ENCODE peak calls at places on chromosomes 4 and X, in six cellular contexts. B, L, Q, E, I and N are unnamed samples. For H3K4me1, the result is how much of the 10 kb centered on the place peaks cover.

GRCh38 chr4:109321232-109321631 is 18.8 kb upstream of the COL25A1 start:
- DNase-seq in B (no peak), L (no peak), Q (no peak), E (no peak), I (no peak), N (no peak)

GRCh38 chr4:56505269-56506109 is at the start of gene ARL9:
- DNase-seq in B (peak), L (peak), Q (peak), E (peak), I (peak), N (no peak)

GRCh38 chr4:105306158-105306781 is 159.6 kb downstream of the TET2 start:
- DNase-seq in B (no peak), L (no peak), Q (no peak), E (no peak), I (no peak), N (no peak)

GRCh38 chrX:31136144-31136572 is 64.3 kb upstream of the FTHL17 start:
- DNase-seq in B (no peak), L (no peak), Q (no peak), E (no peak), I (no peak), N (no peak)

GRCh38 chr4:71062436-71062835 is 69.0 kb downstream of the DCK start:
- DNase-seq in B (no peak), L (no peak), Q (no peak), E (no peak), I (no peak), N (no peak)

GRCh38 chr4:169070071-169070894 is 60.2 kb upstream of the CBR4 start:
- DNase-seq in B (peak), L (peak), Q (peak), E (no peak), I (peak), N (no peak)

GRCh38 chr4:76950846-76951321 is 1.3 kb downstream of the SEPTIN11 start:
- DNase-seq in B (peak), L (no peak), Q (no peak), E (no peak), I (no peak), N (no peak)

GRCh38 chrX:22345884-22346283 is 73.2 kb downstream of the CBLL2 start:
- DNase-seq in B (no peak), L (no peak), Q (no peak), E (no peak), I (no peak), N (no peak)

GRCh38 chrX:10230222-10230621 is 73.4 kb downstream of the CLCN4 start:
- DNase-seq in B (no peak), L (no peak), Q (no peak), E (no peak), I (no peak), N (no peak)

GRCh38 chrX:31213941-31214340 is 142.1 kb upstream of the FTHL17 start:
- DNase-seq in B (no peak), L (peak), Q (peak), E (no peak), I (no peak), N (no peak)

GRCh38 chrX:23504895-23505294 is 162.4 kb upstream of the PRDX4 start:
- DNase-seq in B (no peak), L (no peak), Q (no peak), E (no peak), I (no peak), N (no peak)

GRCh38 chr4:110190249-110190648 is 8.2 kb downstream of the ELOVL6 start:
- DNase-seq in B (no peak), L (no peak), Q (no peak), E (no peak), I (no peak), N (no peak)

GRCh38 chr4:110823251-110823650 is 200.4 kb upstream of the PITX2 start:
- DNase-seq in B (no peak), L (no peak), Q (no peak), E (no peak), I (no peak), N (no peak)

GRCh38 chr4:126890994-126891393 is 741.8 kb upstream of the INTU start:
- DNase-seq in B (no peak), L (no peak), Q (no peak), E (no peak), I (no peak), N (no peak)

GRCh38 chrX:37815366-37815765 is 32.0 kb downstream of the DYNLT3 start:
- DNase-seq in B (no peak), L (no peak), Q (no peak), E (no peak), I (no peak), N (no peak)
- H3K4me1 ChIP-seq in B (under half), L (under half), Q (under half), E (under half), I (under half), N (under half)

DNA sequence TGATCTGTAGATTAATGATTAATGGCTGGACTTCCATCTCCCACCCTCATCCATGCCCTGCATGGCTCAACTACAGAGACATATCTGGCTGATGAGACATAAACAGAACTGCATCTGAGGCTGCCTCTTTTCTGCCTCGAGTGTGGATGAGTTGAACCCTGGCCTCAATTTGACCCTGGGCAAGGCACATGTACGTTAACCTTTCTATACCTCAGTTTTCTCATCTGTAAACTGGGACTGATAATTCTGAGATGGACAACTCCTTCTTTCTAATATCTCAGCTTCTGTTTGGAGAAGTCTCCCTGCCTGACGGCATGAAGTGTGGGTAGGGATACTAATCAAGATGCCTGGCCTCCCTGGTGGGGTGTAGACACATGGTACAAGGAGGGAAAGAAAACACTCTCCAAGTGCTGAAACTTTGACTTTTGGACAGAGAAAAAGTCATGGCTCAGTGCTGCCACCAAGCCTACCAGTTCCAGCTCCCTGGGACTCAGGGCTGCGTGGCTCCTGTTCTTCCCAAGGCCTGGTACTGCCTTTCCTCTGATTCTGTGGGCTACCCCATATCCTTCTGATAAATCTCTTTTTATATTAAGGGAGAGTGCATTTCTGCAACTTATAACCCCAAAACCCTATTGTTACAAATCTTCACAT is 64.4 kb downstream of the HAUS3 start:
- DNase-seq in B (no peak), L (no peak), Q (no peak), E (no peak), I (no peak), N (no peak)
- TF ChIP-seq CTCF in B (no peak), L (no peak), Q (no peak), E (no peak), I (no peak), N (no peak)

GRCh38 chr4:88823058-88823919 is 125.7 kb upstream of the NAP1L5 start:
- DNase-seq in B (peak), L (peak), Q (peak), E (peak), I (peak), N (peak)
- H3K4me1 ChIP-seq in B (under half), L (under half), Q (under half), E (under half), I (under half), N (under half)

DNA sequence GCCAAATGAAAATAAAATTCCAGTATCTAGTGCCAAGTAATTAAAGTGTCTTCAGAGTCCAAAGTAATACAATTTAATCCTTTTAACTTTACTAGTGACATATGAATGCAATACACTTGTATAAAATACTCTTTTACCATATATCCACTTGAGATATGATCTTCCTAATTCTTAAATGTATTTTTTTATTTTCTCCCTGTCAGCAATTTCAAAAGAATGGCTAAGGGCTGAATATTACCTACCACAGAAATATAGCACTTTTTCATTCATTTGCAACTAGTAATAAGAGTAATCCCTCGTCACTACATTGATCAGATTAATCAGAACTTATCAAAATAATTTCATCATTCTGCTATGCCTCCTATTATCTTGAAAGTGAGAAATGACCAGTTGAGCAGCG is 10.1 kb upstream of the TBX22 start:
- DNase-seq in B (no peak), L (no peak), Q (no peak), E (no peak), I (no peak), N (no peak)
- TF ChIP-seq CTCF in B (no peak), L (no peak), Q (no peak), E (no peak), I (no peak), N (no peak)

GRCh38 chr4:39970559-39971270 is 7.0 kb downstream of the PDS5A start:
- DNase-seq in B (no peak), L (no peak), Q (peak), E (no peak), I (no peak), N (no peak)
- H3K4me1 ChIP-seq in B (under half), L (under half), Q (under half), E (under half), I (under half), N (half or more)

GRCh38 chrX:110440016-110440805 is 81.6 kb downstream of the RTL9 start:
- DNase-seq in B (no peak), L (no peak), Q (no peak), E (no peak), I (no peak), N (no peak)

GRCh38 chrX:110448459-110448858 is 89.8 kb downstream of the RTL9 start:
- DNase-seq in B (no peak), L (no peak), Q (no peak), E (no peak), I (no peak), N (no peak)

GRCh38 chrX:110444996-110445395 is 86.3 kb downstream of the RTL9 start:
- DNase-seq in B (no peak), L (no peak), Q (no peak), E (no peak), I (no peak), N (no peak)

GRCh38 chrX:110437686-110438085 is 79.0 kb downstream of the RTL9 start:
- DNase-seq in B (no peak), L (no peak), Q (no peak), E (no peak), I (no peak), N (no peak)

DNA sequence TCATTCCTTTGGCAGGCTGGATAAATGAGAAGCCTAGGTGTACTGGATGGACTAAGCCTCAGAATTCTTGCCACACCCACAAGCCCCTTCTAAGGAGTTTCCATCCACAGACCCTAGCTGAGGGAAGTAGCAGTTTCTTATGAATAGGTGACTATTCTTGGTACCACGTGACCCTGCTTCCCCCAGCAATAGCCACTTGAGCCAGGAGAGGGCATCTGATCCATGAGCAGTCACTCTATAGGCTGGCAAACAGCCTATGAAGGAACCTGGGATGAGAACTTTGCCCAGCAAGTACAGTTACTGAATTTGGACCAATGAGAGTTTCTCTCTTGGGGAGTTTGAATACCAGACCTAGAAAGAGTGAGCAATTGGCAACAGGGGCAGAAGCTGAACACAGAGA is 84.0 kb downstream of the RTL9 start:
- DNase-seq in B (no peak), L (peak), Q (peak), E (peak), I (no peak), N (no peak)
- TF ChIP-seq CTCF in B (no peak), L (no peak), Q (peak), E (no peak), I (no peak), N (no peak)